ENCODE peak calls at places on chromosomes 7 and 10, in eight cellular contexts. J is mesendoderm, E is AG10803, O is HL-60, Q is BJ, H is fibroblast of lung, T is foreskin fibroblast, G is NT2/D1. F is an unnamed sample.

GRCh38 chr10:106216085-106216484 is 948.4 kb downstream of the SORCS1 start:
- DNase-seq in J (peak), E (no peak), O (no peak), Q (no peak), H (no peak), T (no peak), G (no peak), F (no peak)

GRCh38 chr7:80210400-80210799 is 75.8 kb downstream of the GNAI1 start:
- DNase-seq in J (no peak), E (no peak), O (no peak), Q (no peak), H (peak), T (no peak), G (no peak), F (no peak)

GRCh38 chr10:132925614-132926013 is 16.8 kb downstream of the CFAP46 start:
- DNase-seq in J (no peak), E (no peak), O (no peak), Q (no peak), H (no peak), T (no peak), G (no peak), F (no peak)

GRCh38 chr10:73873843-73874215 is 526 bp downstream of the CAMK2G start:
- DNase-seq in J (no peak), E (no peak), O (no peak), Q (no peak), H (no peak), T (no peak), G (no peak), F (no peak)

GRCh38 chr7:140330595-140330994 is 67.7 kb downstream of the SLC37A3 start:
- DNase-seq in J (no peak), E (no peak), O (no peak), Q (no peak), H (no peak), T (no peak), G (no peak), F (no peak)

GRCh38 chr7:123749537-123749857 is 694 bp upstream of the WASL start:
- DNase-seq in J (no peak), E (peak), O (peak), Q (no peak), H (peak), T (peak), G (no peak), F (no peak)

GRCh38 chr10:68333452-68333851 is 724 bp upstream of the PBLD start:
- DNase-seq in J (no peak), E (no peak), O (no peak), Q (no peak), H (no peak), T (no peak), G (no peak), F (no peak)

GRCh38 chr10:44982114-44982460 is 3.5 kb upstream of the DEPP1 start:
- DNase-seq in J (no peak), E (no peak), O (no peak), Q (no peak), H (no peak), T (no peak), G (no peak), F (peak)

GRCh38 chr10:38054361-38054797 is 39.8 kb upstream of the ZNF37A start:
- DNase-seq in J (no peak), E (peak), O (no peak), Q (peak), H (peak), T (peak), G (no peak), F (no peak)

GRCh38 chr10:103295391-103296044 is 18.6 kb downstream of the INA start:
- DNase-seq in J (no peak), E (peak), O (no peak), Q (peak), H (peak), T (peak), G (no peak), F (no peak)

GRCh38 chr10:128000660-128001059 is 93.8 kb downstream of the PTPRE start:
- DNase-seq in J (no peak), E (peak), O (no peak), Q (no peak), H (no peak), T (no peak), G (no peak), F (no peak)

GRCh38 chr7:128699196-128699712 is 27.2 kb downstream of the GARIN1A start:
- DNase-seq in J (no peak), E (no peak), O (no peak), Q (no peak), H (no peak), T (no peak), G (peak), F (no peak)

GRCh38 chr7:158025651-158026600 is 561.7 kb downstream of the PTPRN2 start:
- DNase-seq in J (no peak), E (no peak), O (no peak), Q (no peak), H (no peak), T (no peak), G (no peak), F (peak)

GRCh38 chr7:127770870-127771269 is 118.9 kb downstream of the SND1 start:
- DNase-seq in J (no peak), E (peak), O (no peak), Q (no peak), H (peak), T (peak), G (no peak), F (no peak)

GRCh38 chr7:47040795-47041194 is 541.1 kb downstream of the TNS3 start:
- DNase-seq in J (no peak), E (no peak), O (no peak), Q (no peak), H (peak), T (no peak), G (no peak), F (no peak)

GRCh38 chr10:110629680-110630191 is 14.4 kb upstream of the RBM20 start:
- DNase-seq in J (no peak), E (peak), O (no peak), Q (peak), H (no peak), T (peak), G (no peak), F (no peak)

GRCh38 chr7:75756340-75757297 is 15.4 kb downstream of the CCL26 start:
- DNase-seq in J (peak), E (peak), O (peak), Q (no peak), H (peak), T (peak), G (no peak), F (no peak)

GRCh38 chr10:6187278-6187677 is 15.5 kb upstream of the PFKFB3 start:
- DNase-seq in J (no peak), E (no peak), O (no peak), Q (no peak), H (no peak), T (no peak), G (no peak), F (no peak)

GRCh38 chr7:112640682-112641081 is 149.5 kb downstream of the TMEM168 start:
- DNase-seq in J (no peak), E (no peak), O (no peak), Q (no peak), H (no peak), T (no peak), G (no peak), F (no peak)

GRCh38 chr7:110375068-110375467 is 715.9 kb upstream of the LRRN3 start:
- DNase-seq in J (no peak), E (no peak), O (no peak), Q (no peak), H (no peak), T (no peak), G (no peak), F (no peak)

GRCh38 chr7:83410989-83411591 is 237.8 kb downstream of the SEMA3E start:
- DNase-seq in J (peak), E (peak), O (peak), Q (peak), H (peak), T (peak), G (peak), F (no peak)

GRCh38 chr7:54827719-54828118 is 68.7 kb upstream of the SEC61G start:
- DNase-seq in J (no peak), E (no peak), O (no peak), Q (no peak), H (no peak), T (no peak), G (no peak), F (no peak)

GRCh38 chr7:54833021-54833467 is 74.0 kb upstream of the SEC61G start:
- DNase-seq in J (no peak), E (no peak), O (no peak), Q (no peak), H (no peak), T (no peak), G (no peak), F (peak)

GRCh38 chr7:54831644-54832095 is 72.7 kb upstream of the SEC61G start:
- DNase-seq in J (peak), E (no peak), O (no peak), Q (no peak), H (no peak), T (no peak), G (no peak), F (no peak)

GRCh38 chr7:54825368-54825767 is 66.4 kb upstream of the SEC61G start:
- DNase-seq in J (no peak), E (no peak), O (no peak), Q (no peak), H (no peak), T (no peak), G (no peak), F (no peak)

GRCh38 chr7:54831046-54831643 is 72.1 kb upstream of the SEC61G start:
- DNase-seq in J (peak), E (no peak), O (no peak), Q (no peak), H (no peak), T (no peak), G (no peak), F (no peak)
- H3K4me3 ChIP-seq in J (no peak), E (no peak), O (no peak), Q (no peak), H (no peak), T (no peak), G (no peak), F (no peak)

GRCh38 chr10:59601985-59602384 is 107.7 kb downstream of the SLC16A9 start:
- DNase-seq in J (no peak), E (no peak), O (no peak), Q (no peak), H (no peak), T (no peak), G (no peak), F (no peak)

GRCh38 chr10:59607971-59608370 is 101.7 kb downstream of the SLC16A9 start:
- DNase-seq in J (no peak), E (no peak), O (no peak), Q (no peak), H (no peak), T (no peak), G (no peak), F (no peak)

GRCh38 chr10:59611048-59611447 is 98.6 kb downstream of the SLC16A9 start:
- DNase-seq in J (no peak), E (no peak), O (no peak), Q (no peak), H (no peak), T (no peak), G (no peak), F (no peak)

DNA sequence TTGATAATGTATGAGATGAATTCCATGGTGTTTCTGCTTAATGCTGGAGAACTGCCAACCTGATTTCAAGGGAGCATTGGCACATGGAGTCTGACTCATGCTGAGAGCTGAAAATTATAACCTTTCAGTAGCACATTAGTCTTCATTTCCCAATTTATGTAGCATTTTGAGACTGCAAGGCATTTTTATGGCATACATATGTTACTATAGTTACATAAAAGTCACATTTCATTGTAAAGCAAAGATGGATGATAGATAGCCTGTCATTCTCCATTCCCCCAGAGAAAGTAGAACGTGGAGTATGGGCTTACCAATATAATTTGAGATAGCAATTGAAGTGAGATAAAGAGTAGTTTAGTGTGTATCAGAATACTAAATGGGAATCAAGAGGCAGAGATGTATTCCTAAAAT is 103.1 kb downstream of the SLC16A9 start:
- DNase-seq in J (no peak), E (peak), O (no peak), Q (no peak), H (peak), T (peak), G (no peak), F (no peak)
- H3K4me3 ChIP-seq in J (no peak), E (no peak), O (no peak), Q (no peak), H (no peak), T (no peak), G (no peak), F (no peak)

DNA sequence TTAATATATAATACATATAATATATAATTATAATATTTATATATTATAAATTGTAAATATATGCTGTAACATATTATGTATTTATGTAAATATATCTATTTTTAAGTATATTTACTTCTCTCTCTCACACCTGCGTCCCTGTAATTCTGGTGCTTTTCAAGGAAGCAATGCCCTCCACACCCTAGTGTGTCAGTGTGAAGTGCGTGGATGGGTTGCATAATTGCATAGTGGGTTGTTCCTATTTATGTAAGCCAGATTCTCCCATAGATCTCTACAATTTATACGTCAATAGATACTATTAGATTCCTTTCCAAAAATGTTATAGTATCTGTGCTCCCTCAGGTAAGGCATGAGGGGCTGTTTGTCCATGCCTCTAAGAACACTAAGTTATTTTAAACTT is 49.9 kb upstream of the CPN1 start:
- DNase-seq in J (no peak), E (no peak), O (no peak), Q (no peak), H (no peak), T (no peak), G (no peak), F (no peak)
- H3K4me3 ChIP-seq in J (no peak), E (no peak), O (no peak), Q (no peak), H (no peak), T (no peak), G (no peak), F (no peak)

GRCh38 chr7:130960208-130960988 is 226.4 kb upstream of the KLF14 start:
- DNase-seq in J (peak), E (peak), O (peak), Q (peak), H (peak), T (peak), G (no peak), F (no peak)
- H3K4me3 ChIP-seq in J (no peak), E (peak), O (peak), Q (no peak), H (peak), T (no peak), G (no peak), F (no peak)

GRCh38 chr7:22339725-22340390 is 17.1 kb downstream of the RAPGEF5 start:
- DNase-seq in J (no peak), E (no peak), O (peak), Q (no peak), H (no peak), T (no peak), G (no peak), F (no peak)
- H3K4me3 ChIP-seq in J (no peak), E (no peak), O (no peak), Q (no peak), H (no peak), T (no peak), G (no peak), F (no peak)

GRCh38 chr7:2806571-2806970 is 37.5 kb downstream of the GNA12 start:
- DNase-seq in J (no peak), E (no peak), O (no peak), Q (no peak), H (no peak), T (no peak), G (no peak), F (no peak)

GRCh38 chr7:2807846-2808772 is 36.0 kb downstream of the GNA12 start:
- DNase-seq in J (no peak), E (no peak), O (no peak), Q (no peak), H (peak), T (peak), G (no peak), F (no peak)

GRCh38 chr7:2808891-2809660 is 35.0 kb downstream of the GNA12 start:
- DNase-seq in J (no peak), E (no peak), O (peak), Q (no peak), H (no peak), T (no peak), G (no peak), F (peak)

GRCh38 chr7:2805213-2806003 is 38.7 kb downstream of the GNA12 start:
- DNase-seq in J (peak), E (no peak), O (no peak), Q (no peak), H (no peak), T (no peak), G (no peak), F (no peak)

GRCh38 chr7:2807455-2807845 is 36.7 kb downstream of the GNA12 start:
- DNase-seq in J (no peak), E (no peak), O (no peak), Q (no peak), H (peak), T (no peak), G (no peak), F (no peak)
- H3K4me3 ChIP-seq in J (no peak), E (no peak), O (no peak), Q (no peak), H (no peak), T (peak), G (no peak), F (no peak)

GRCh38 chr7:155344618-155345433 is 47.1 kb downstream of the INSIG1 start:
- DNase-seq in J (peak), E (peak), O (peak), Q (no peak), H (peak), T (peak), G (peak), F (peak)

GRCh38 chr7:155344270-155344617 is 46.6 kb downstream of the INSIG1 start:
- DNase-seq in J (no peak), E (no peak), O (no peak), Q (no peak), H (no peak), T (no peak), G (no peak), F (peak)

GRCh38 chr7:155343661-155344121 is 46.0 kb downstream of the INSIG1 start:
- DNase-seq in J (no peak), E (no peak), O (no peak), Q (no peak), H (no peak), T (no peak), G (no peak), F (peak)

GRCh38 chr7:155346285-155346684 is 48.6 kb downstream of the INSIG1 start:
- DNase-seq in J (no peak), E (no peak), O (no peak), Q (no peak), H (no peak), T (no peak), G (no peak), F (no peak)

GRCh38 chr7:155345490-155345889 is 47.8 kb downstream of the INSIG1 start:
- DNase-seq in J (no peak), E (no peak), O (no peak), Q (no peak), H (no peak), T (no peak), G (no peak), F (no peak)
- H3K4me3 ChIP-seq in J (no peak), E (no peak), O (no peak), Q (no peak), H (no peak), T (peak), G (no peak), F (no peak)

GRCh38 chr7:1210979-1211608 is 21.6 kb upstream of the UNCX start:
- DNase-seq in J (no peak), E (no peak), O (no peak), Q (no peak), H (no peak), T (peak), G (no peak), F (peak)
- H3K4me3 ChIP-seq in J (no peak), E (no peak), O (no peak), Q (no peak), H (no peak), T (no peak), G (no peak), F (no peak)